ENCODE peak calls at places on chromosomes 13 and 19, in seven cellular contexts. C, V, S, M, A, F and E are unnamed samples.

GRCh38 chr13:101140087-101140770 is 276.1 kb downstream of the NALCN start:
- DNase-seq in C (no peak), V (no peak), S (no peak), M (no peak), A (no peak), F (no peak), E (no peak)

GRCh38 chr19:17803264-17803896 is 8.4 kb downstream of the B3GNT3 start:
- DNase-seq in C (no peak), V (no peak), S (no peak), M (no peak), A (no peak), F (no peak), E (no peak)

GRCh38 chr13:60351816-60352215 is 45.2 kb upstream of the TDRD3 start:
- DNase-seq in C (peak), V (no peak), S (no peak), M (no peak), A (no peak), F (no peak), E (no peak)

GRCh38 chr13:59352600-59352999 is 811.1 kb downstream of the DIAPH3 start:
- DNase-seq in C (no peak), V (no peak), S (no peak), M (no peak), A (no peak), F (no peak), E (no peak)

GRCh38 chr19:1122972-1123363 is 19.2 kb downstream of the GPX4 start:
- DNase-seq in C (no peak), V (no peak), S (no peak), M (no peak), A (peak), F (peak), E (peak)

GRCh38 chr19:55112246-55112780 is 5.1 kb downstream of the PPP1R12C start:
- DNase-seq in C (no peak), V (no peak), S (no peak), M (no peak), A (no peak), F (no peak), E (no peak)

GRCh38 chr13:60765700-60766411 is 368.8 kb downstream of the TDRD3 start:
- DNase-seq in C (no peak), V (no peak), S (no peak), M (no peak), A (no peak), F (peak), E (no peak)

GRCh38 chr13:82477436-82477835 is 1404.8 kb downstream of the SLITRK1 start:
- DNase-seq in C (no peak), V (no peak), S (no peak), M (no peak), A (no peak), F (no peak), E (no peak)

GRCh38 chr19:48795855-48796142 is 15.0 kb downstream of the BCAT2 start:
- DNase-seq in C (no peak), V (no peak), S (no peak), M (no peak), A (peak), F (no peak), E (no peak)

GRCh38 chr13:110920038-110920437 is 5.2 kb upstream of the ANKRD10 start:
- DNase-seq in C (no peak), V (no peak), S (no peak), M (no peak), A (no peak), F (no peak), E (no peak)

GRCh38 chr13:113350938-113351335 is 13.0 kb downstream of the GRTP1 start:
- DNase-seq in C (no peak), V (no peak), S (no peak), M (no peak), A (no peak), F (no peak), E (no peak)

GRCh38 chr13:106369091-106369490 is 166.4 kb downstream of the EFNB2 start:
- DNase-seq in C (no peak), V (no peak), S (no peak), M (no peak), A (no peak), F (peak), E (no peak)

GRCh38 chr13:112814905-112815585 is 125.2 kb downstream of the ATP11A start:
- DNase-seq in C (no peak), V (no peak), S (no peak), M (no peak), A (no peak), F (peak), E (no peak)

GRCh38 chr13:85659493-85659892 is 139.7 kb downstream of the SLITRK6 start:
- DNase-seq in C (no peak), V (no peak), S (no peak), M (no peak), A (no peak), F (no peak), E (no peak)

GRCh38 chr19:2246014-2246620 is 3.0 kb upstream of the AMH start:
- DNase-seq in C (no peak), V (no peak), S (no peak), M (no peak), A (no peak), F (no peak), E (no peak)

GRCh38 chr19:55304980-55305379 is 20.2 kb downstream of the TMEM150B start:
- DNase-seq in C (no peak), V (no peak), S (no peak), M (no peak), A (no peak), F (no peak), E (no peak)

GRCh38 chr19:51948979-51949378 is 21.7 kb downstream of the ZNF613 start:
- DNase-seq in C (no peak), V (no peak), S (no peak), M (no peak), A (no peak), F (peak), E (no peak)

GRCh38 chr19:21921691-21922180 is 85.8 kb upstream of the ZNF43 start:
- DNase-seq in C (no peak), V (no peak), S (no peak), M (no peak), A (no peak), F (no peak), E (no peak)

GRCh38 chr19:1261863-1262686 is 7.1 kb upstream of the CIRBP start:
- DNase-seq in C (no peak), V (no peak), S (peak), M (no peak), A (peak), F (peak), E (no peak)

GRCh38 chr19:6809262-6809661 is 36.8 kb downstream of the VAV1 start:
- DNase-seq in C (no peak), V (no peak), S (no peak), M (no peak), A (no peak), F (no peak), E (no peak)

GRCh38 chr13:102128216-102128800 is 273.5 kb downstream of the FGF14 start:
- DNase-seq in C (peak), V (no peak), S (no peak), M (no peak), A (no peak), F (peak), E (peak)

GRCh38 chr13:91747164-91747563 is 348.7 kb downstream of the GPC5 start:
- DNase-seq in C (no peak), V (no peak), S (no peak), M (no peak), A (no peak), F (no peak), E (no peak)

GRCh38 chr13:28120317-28120716 is 18.0 kb upstream of the PAN3 start:
- DNase-seq in C (no peak), V (no peak), S (no peak), M (no peak), A (no peak), F (no peak), E (no peak)

GRCh38 chr13:72920097-72920496 is 138.2 kb downstream of the PIBF1 start:
- DNase-seq in C (no peak), V (no peak), S (no peak), M (no peak), A (no peak), F (no peak), E (no peak)

GRCh38 chr13:60590775-60591174 is 193.8 kb downstream of the TDRD3 start:
- DNase-seq in C (no peak), V (no peak), S (no peak), M (no peak), A (no peak), F (peak), E (no peak)

GRCh38 chr19:12946092-12946845 is 607 bp downstream of the RAD23A start:
- DNase-seq in C (no peak), V (peak), S (no peak), M (peak), A (peak), F (peak), E (peak)

GRCh38 chr13:25980255-25980654 is 71.6 kb downstream of the SHISA2 start:
- DNase-seq in C (no peak), V (no peak), S (no peak), M (no peak), A (no peak), F (no peak), E (no peak)

GRCh38 chr13:109818136-109818535 is 31.8 kb upstream of the IRS2 start:
- DNase-seq in C (no peak), V (no peak), S (no peak), M (no peak), A (no peak), F (no peak), E (no peak)

GRCh38 chr19:34639491-34640085 is 37.4 kb downstream of the SCGB2B2 start:
- DNase-seq in C (peak), V (peak), S (no peak), M (peak), A (peak), F (peak), E (peak)

GRCh38 chr13:27054760-27055159 is 116.9 kb downstream of the USP12 start:
- DNase-seq in C (no peak), V (no peak), S (no peak), M (no peak), A (no peak), F (no peak), E (no peak)
- TF ChIP-seq CTCF in C (no peak), V (no peak), S (no peak), M (no peak), A (no peak), F (no peak), E (no peak)

DNA sequence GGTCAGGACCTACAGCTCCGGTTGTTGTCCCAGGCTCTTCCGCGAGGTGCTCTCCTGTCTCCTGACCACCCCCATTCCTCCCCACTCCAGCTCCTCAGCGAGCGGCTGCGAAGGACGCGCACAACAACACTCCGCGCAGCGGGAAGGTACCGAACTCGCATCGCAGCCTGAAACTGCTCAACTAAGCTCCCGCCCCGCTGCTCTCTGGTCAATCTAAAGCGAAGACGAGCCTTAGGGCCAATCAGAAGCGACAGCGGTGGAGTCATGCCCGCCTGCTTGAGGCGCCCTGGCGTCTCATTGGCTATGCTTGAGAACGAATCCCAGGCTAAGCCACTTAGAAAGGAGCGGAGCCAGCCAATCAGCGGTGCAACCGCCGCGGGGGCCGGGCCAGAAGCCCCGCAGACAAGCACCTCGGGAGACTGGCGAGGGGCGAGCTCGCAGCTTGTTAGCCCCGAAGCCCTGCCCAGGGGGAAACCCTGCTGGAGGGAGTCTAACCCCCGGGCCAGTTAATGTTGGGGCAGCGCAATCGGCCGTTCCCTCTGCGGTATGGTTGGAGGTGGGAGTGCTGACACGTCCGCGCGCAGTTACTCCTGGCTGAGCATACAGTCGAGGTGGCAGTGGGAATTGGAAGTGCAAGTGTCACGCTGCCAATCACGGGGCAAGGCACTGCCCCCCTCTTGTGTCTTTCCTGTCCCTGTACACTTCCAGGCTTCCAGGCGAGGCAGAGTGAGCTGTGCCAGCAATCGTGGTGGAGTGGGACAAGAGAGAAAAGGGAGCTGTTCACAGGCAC is 1.9 kb upstream of the ZBTB32 start:
- DNase-seq in C (peak), V (peak), S (peak), M (peak), A (peak), F (peak), E (peak)
- TF ChIP-seq CTCF in C (no peak), V (no peak), S (no peak), M (no peak), A (no peak), F (no peak), E (no peak)

DNA sequence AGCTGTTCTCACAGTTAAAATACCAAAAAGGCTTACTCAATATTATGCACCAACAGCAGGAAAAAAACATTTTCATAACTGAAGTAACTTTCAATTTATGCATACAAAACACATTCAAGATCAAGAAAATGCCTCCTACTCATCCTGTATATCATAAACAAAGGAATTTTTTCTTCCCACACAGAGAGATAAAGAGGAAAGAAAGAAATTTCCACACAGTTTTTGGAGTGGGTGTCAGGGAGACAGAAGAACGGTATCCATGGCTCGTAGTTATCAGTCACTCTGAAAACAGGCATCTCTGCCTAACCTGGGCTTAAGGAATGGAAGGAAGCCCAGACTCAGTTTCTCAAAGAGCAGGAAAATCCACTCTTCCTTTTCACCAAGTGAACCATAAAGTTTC is 92.4 kb upstream of the SIAH3 start:
- DNase-seq in C (no peak), V (no peak), S (no peak), M (no peak), A (no peak), F (no peak), E (no peak)
- TF ChIP-seq CTCF in C (no peak), V (no peak), S (no peak), M (no peak), A (no peak), F (no peak), E (no peak)

GRCh38 chr13:21672811-21673591 is 2.1 kb downstream of the FGF9 start:
- DNase-seq in C (no peak), V (no peak), S (no peak), M (no peak), A (no peak), F (no peak), E (no peak)

GRCh38 chr13:21668665-21669599 is 1.9 kb upstream of the FGF9 start:
- DNase-seq in C (no peak), V (no peak), S (no peak), M (no peak), A (peak), F (peak), E (no peak)

GRCh38 chr13:21671793-21672680 is 1.2 kb downstream of the FGF9 start:
- DNase-seq in C (no peak), V (no peak), S (no peak), M (no peak), A (no peak), F (no peak), E (no peak)

GRCh38 chr13:21670883-21671792 is at the start of gene FGF9:
- DNase-seq in C (no peak), V (peak), S (no peak), M (no peak), A (peak), F (peak), E (peak)

GRCh38 chr13:21670006-21670882 is 629 bp upstream of the FGF9 start:
- DNase-seq in C (no peak), V (peak), S (no peak), M (no peak), A (peak), F (peak), E (no peak)
- TF ChIP-seq CTCF in C (no peak), V (no peak), S (no peak), M (peak), A (no peak), F (peak), E (peak)

GRCh38 chr19:10923503-10924076 is 4.8 kb downstream of the YIPF2 start:
- DNase-seq in C (no peak), V (no peak), S (no peak), M (no peak), A (no peak), F (no peak), E (no peak)

GRCh38 chr19:10921199-10921879 is 7.1 kb downstream of the YIPF2 start:
- DNase-seq in C (no peak), V (no peak), S (no peak), M (no peak), A (no peak), F (no peak), E (no peak)

GRCh38 chr19:10922638-10923014 is 5.8 kb downstream of the YIPF2 start:
- DNase-seq in C (no peak), V (no peak), S (no peak), M (no peak), A (no peak), F (no peak), E (no peak)

GRCh38 chr19:10920781-10921180 is 7.7 kb downstream of the YIPF2 start:
- DNase-seq in C (no peak), V (no peak), S (no peak), M (no peak), A (no peak), F (no peak), E (no peak)

GRCh38 chr19:10921909-10922637 is 6.4 kb downstream of the YIPF2 start:
- DNase-seq in C (no peak), V (no peak), S (no peak), M (no peak), A (no peak), F (no peak), E (no peak)
- TF ChIP-seq CTCF in C (no peak), V (no peak), S (no peak), M (no peak), A (no peak), F (no peak), E (no peak)

DNA sequence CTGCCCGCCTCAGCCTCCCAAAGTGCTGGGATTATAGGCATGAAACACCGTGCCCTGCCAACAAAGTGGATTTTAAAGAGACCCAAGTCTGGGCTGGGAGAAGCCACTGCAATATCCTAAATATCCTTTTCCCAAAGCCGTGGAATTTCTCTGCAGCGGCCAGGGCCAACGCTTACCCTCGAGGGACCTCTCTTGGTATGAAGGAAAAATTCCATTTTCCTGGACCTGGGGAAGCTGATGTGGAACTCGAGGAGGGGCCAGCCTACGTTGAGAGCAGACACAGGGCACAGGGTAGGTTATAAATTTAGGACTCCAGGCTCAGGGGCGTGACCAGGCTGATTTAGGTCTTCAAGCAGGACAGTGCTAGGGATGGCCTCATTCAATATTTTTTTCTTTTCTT is 17.7 kb upstream of the UPF1 start:
- DNase-seq in C (no peak), V (no peak), S (no peak), M (no peak), A (no peak), F (no peak), E (no peak)
- TF ChIP-seq CTCF in C (no peak), V (no peak), S (peak), M (no peak), A (no peak), F (no peak), E (peak)

GRCh38 chr19:38483016-38483630 is 49.6 kb downstream of the RYR1 start:
- DNase-seq in C (no peak), V (no peak), S (no peak), M (no peak), A (no peak), F (no peak), E (no peak)

GRCh38 chr19:38473201-38473600 is 39.7 kb downstream of the RYR1 start:
- DNase-seq in C (no peak), V (no peak), S (no peak), M (no peak), A (no peak), F (no peak), E (no peak)

GRCh38 chr19:38475176-38475575 is 41.7 kb downstream of the RYR1 start:
- DNase-seq in C (no peak), V (no peak), S (no peak), M (no peak), A (no peak), F (no peak), E (no peak)

GRCh38 chr19:38482496-38482895 is 49.0 kb downstream of the RYR1 start:
- DNase-seq in C (no peak), V (no peak), S (no peak), M (no peak), A (no peak), F (no peak), E (no peak)

DNA sequence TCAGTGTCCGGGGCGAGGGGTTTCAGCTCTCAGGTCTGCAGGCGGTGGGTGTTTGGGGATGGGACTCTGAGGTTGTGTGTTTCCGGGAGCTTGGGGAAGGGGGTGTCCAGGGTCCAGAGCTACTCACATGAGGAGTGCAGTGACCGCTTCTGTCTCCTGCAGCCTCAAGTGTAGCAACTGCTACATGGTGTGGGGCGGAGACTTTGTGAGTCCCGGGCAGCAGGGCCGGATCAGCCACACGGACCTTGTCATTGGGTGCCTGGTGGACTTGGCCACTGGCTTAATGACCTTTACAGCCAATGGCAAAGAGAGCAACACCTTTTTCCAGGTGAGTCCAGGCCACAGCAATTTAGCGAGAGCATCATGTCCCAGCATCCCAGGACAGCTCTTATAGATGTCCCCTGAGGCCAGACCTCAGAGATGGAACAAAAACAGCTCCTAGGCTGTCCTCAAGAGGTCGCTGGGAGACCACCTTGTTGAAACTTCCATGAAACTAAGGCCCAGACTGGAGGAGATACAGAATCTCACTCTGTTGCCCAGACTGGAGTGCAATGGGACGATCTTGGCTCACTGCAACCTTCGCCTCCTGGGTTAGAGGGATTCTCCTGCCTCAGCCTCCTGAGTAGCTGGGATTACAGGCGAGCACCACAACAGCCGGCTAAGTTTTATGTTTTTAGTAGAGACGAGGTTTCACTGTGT is 44.9 kb downstream of the RYR1 start:
- DNase-seq in C (no peak), V (no peak), S (no peak), M (no peak), A (no peak), F (no peak), E (no peak)
- TF ChIP-seq CTCF in C (peak), V (no peak), S (no peak), M (peak), A (no peak), F (no peak), E (no peak)